ENCODE peak calls at places on chromosomes 6 and 20, in eight cellular contexts. O, D, K, R, E, C, M and S are unnamed samples.

GRCh38 chr6:73511796-73512195 is 9.0 kb downstream of the EEF1A1 start:
- DNase-seq in C (no peak), O (no peak), D (no peak), R (no peak), E (no peak), M (no peak), K (no peak), S (no peak)

GRCh38 chr20:8689337-8689736 is 379.6 kb upstream of the PLCB4 start:
- DNase-seq in O (no peak), M (no peak), D (no peak), K (no peak), C (no peak), R (no peak), E (no peak), S (no peak)

GRCh38 chr6:21441386-21441785 is 152.2 kb upstream of the SOX4 start:
- DNase-seq in C (no peak), R (peak; percentile 39), O (no peak), K (peak; percentile 63), D (no peak), M (no peak), E (peak; percentile 63), S (no peak)

GRCh38 chr6:159890802-159891201 is at the start of gene MAS1:
- DNase-seq in K (no peak), E (no peak), R (no peak), M (no peak), D (no peak), O (no peak), C (no peak), S (no peak)

GRCh38 chr6:127279815-127280214 is 13.2 kb downstream of the RNF146 start:
- DNase-seq in E (no peak), D (no peak), M (no peak), O (no peak), R (no peak), K (no peak), C (no peak), S (no peak)

GRCh38 chr6:75147512-75147911 is 58.3 kb downstream of the COL12A1 start:
- DNase-seq in D (no peak), O (no peak), C (no peak), K (peak; percentile 81), E (no peak), M (peak; percentile 27), R (no peak), S (no peak)

GRCh38 chr20:62876826-62877728 is 15.5 kb upstream of the TCFL5 start:
- DNase-seq in R (peak; percentile 81), K (no peak), C (peak; percentile 78), O (no peak), D (peak; percentile 86), E (peak; percentile 45), M (no peak), S (no peak)

GRCh38 chr6:108896111-108896661 is 48.0 kb downstream of the ARMC2 start:
- DNase-seq in O (no peak), C (no peak), E (peak; percentile 82), R (peak; percentile 92), D (no peak), M (peak; percentile 55), K (peak; percentile 94), S (peak; percentile 88)

GRCh38 chr6:167103041-167103816 is 19.7 kb upstream of the CCR6 start:
- DNase-seq in M (no peak), R (no peak), K (no peak), C (no peak), O (no peak), E (no peak), D (no peak), S (no peak)

GRCh38 chr20:57695012-57695411 is 14.8 kb downstream of the PMEPA1 start:
- DNase-seq in D (no peak), E (no peak), C (no peak), R (no peak), O (peak; percentile 74), K (peak; percentile 83), M (no peak), S (no peak)

GRCh38 chr20:1427457-1428054 is 34.7 kb upstream of the FKBP1A start:
- DNase-seq in D (no peak), O (no peak), R (peak; percentile 34), E (no peak), M (no peak), C (no peak), K (no peak), S (no peak)

GRCh38 chr6:121881974-121882667 is 446.7 kb downstream of the GJA1 start:
- DNase-seq in O (no peak), R (peak; percentile 65), K (peak; percentile 90), M (peak; percentile 50), D (no peak), C (no peak), E (peak; percentile 88), S (peak; percentile 93)

GRCh38 chr6:156954781-156955180 is 177.6 kb downstream of the ARID1B start:
- DNase-seq in C (no peak), K (no peak), O (no peak), R (no peak), M (no peak), E (no peak), D (no peak), S (no peak)

GRCh38 chr6:156952401-156952800 is 175.2 kb downstream of the ARID1B start:
- DNase-seq in C (no peak), M (no peak), O (no peak), K (no peak), D (no peak), R (no peak), E (no peak), S (no peak)

GRCh38 chr6:156954191-156954590 is 177.0 kb downstream of the ARID1B start:
- DNase-seq in E (no peak), K (no peak), D (no peak), C (no peak), R (no peak), O (no peak), M (no peak), S (no peak)

GRCh38 chr6:156953125-156953477 is 175.9 kb downstream of the ARID1B start:
- DNase-seq in O (no peak), D (no peak), C (no peak), E (no peak), M (no peak), R (no peak), K (no peak), S (no peak)

GRCh38 chr6:156953478-156954146 is 176.4 kb downstream of the ARID1B start:
- DNase-seq in R (peak; percentile 97), E (peak; percentile 98), K (peak; percentile 99), D (no peak), O (no peak), M (peak; percentile 92), C (peak; percentile 57), S (peak; percentile 91)
- TF ChIP-seq CTCF in R (peak; percentile 41), E (peak; percentile 43), K (peak; percentile 28), D (no peak), O (peak; percentile 19), M (peak; percentile 48), C (peak; percentile 53), S (peak; percentile 31)

GRCh38 chr20:44301285-44301684 is 9.7 kb downstream of the FITM2 start:
- DNase-seq in C (no peak), M (no peak), R (no peak), K (no peak), E (no peak), D (no peak), O (no peak), S (no peak)

GRCh38 chr20:44304383-44304782 is 6.6 kb downstream of the FITM2 start:
- DNase-seq in E (no peak), M (no peak), R (no peak), O (no peak), D (no peak), C (no peak), K (no peak), S (no peak)

GRCh38 chr20:44297721-44298120 is 13.3 kb downstream of the FITM2 start:
- DNase-seq in M (no peak), O (no peak), K (no peak), C (no peak), E (no peak), R (no peak), D (no peak), S (no peak)

GRCh38 chr20:44306927-44307326 is 4.1 kb downstream of the FITM2 start:
- DNase-seq in M (no peak), E (no peak), D (no peak), C (no peak), K (no peak), O (no peak), R (no peak), S (no peak)

DNA sequence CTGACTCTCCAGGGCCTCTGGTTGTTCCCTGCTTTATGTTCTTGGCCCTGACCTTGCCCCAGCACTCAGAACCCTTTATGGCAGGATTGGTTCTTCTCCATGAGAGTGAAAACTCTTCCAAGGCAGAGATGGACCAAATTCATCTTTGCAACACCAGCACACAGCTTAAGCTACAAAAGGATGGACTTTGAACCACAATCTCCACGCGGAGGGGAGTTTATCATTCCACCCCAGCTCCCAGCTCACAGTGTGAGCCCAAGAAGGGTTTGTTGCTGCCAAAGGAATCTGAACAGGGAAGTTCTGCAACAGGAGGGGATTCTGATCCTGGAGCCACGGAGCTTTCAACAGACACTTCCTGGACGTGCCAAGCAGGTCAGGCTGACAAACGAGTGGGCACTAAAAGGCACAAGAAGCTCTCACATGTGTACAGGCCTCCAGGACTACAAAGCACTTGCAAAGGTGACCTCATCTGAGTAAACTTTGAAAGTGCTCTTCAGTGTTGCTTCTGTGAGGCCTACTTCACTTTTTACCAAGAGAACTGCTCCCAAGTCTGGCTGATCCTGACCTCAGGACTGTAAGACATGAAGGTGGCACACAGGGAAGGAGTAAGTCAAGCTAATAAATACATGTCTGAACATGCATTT is 8.9 kb downstream of the FITM2 start:
- DNase-seq in C (no peak), R (no peak), E (no peak), M (no peak), K (no peak), O (no peak), D (no peak), S (no peak)
- H3K4me3 ChIP-seq in C (no peak overlapping the region), R (no peak overlapping the region), E (no peak overlapping the region), M (no peak overlapping the region), K (no peak overlapping the region), O (no peak overlapping the region), D (no peak overlapping the region), S (no peak overlapping the region)

GRCh38 chr20:64038252-64038578 is 2.2 kb downstream of the C20orf204 start:
- DNase-seq in R (no peak), M (no peak), C (no peak), K (no peak), O (no peak), D (no peak), E (no peak), S (no peak)

GRCh38 chr20:64041040-64041780 is 5.2 kb downstream of the C20orf204 start:
- DNase-seq in K (no peak), C (no peak), R (no peak), M (no peak), E (no peak), D (no peak), O (no peak), S (no peak)

GRCh38 chr20:64038579-64039292 is 2.8 kb downstream of the C20orf204 start:
- DNase-seq in E (peak; percentile 18), K (peak; percentile 78), O (peak; percentile 78), D (peak; percentile 37), R (peak; percentile 76), C (peak; percentile 76), M (no peak), S (no peak)

GRCh38 chr20:64040231-64041039 is 4.5 kb downstream of the C20orf204 start:
- DNase-seq in E (no peak), R (no peak), M (no peak), D (no peak), C (no peak), O (no peak), K (no peak), S (no peak)

GRCh38 chr20:64039293-64040160 is 3.5 kb downstream of the C20orf204 start:
- DNase-seq in E (no peak), O (no peak), D (no peak), M (no peak), C (no peak), K (no peak), R (no peak), S (no peak)
- TF ChIP-seq CTCF in E (no peak), O (no peak), D (no peak), M (no peak), C (no peak), K (no peak), R (no peak), S (no peak)

GRCh38 chr6:79947191-79948173 is at the start of gene ELOVL4:
- DNase-seq in R (peak; percentile 84), D (peak; percentile 68), E (peak; percentile 71), K (peak; percentile 85), O (peak; percentile 47), C (peak; percentile 65), M (peak; percentile 38), S (peak; percentile 4)
- H3K4me3 ChIP-seq in R (peak within 1 kb of the TSS; percentile 74), D (peak within 1 kb of the TSS; percentile 47), E (peak within 1 kb of the TSS; percentile 79), K (peak within 1 kb of the TSS; percentile 87), O (peak within 1 kb of the TSS; percentile 72), C (peak within 1 kb of the TSS; percentile 45), M (peak within 1 kb of the TSS; percentile 76), S (peak within 1 kb of the TSS; percentile 80)